ENCODE peak calls at places on chromosome 19, in six cellular contexts. W, R, M, F, X and E are unnamed samples.

GRCh38 chr19:36436531-36436930 is 18.1 kb upstream of the ZFP82 start:
- DNase-seq in W (no peak), R (no peak), M (no peak), F (peak), X (no peak), E (no peak)

GRCh38 chr19:53086949-53087348 is 16.3 kb downstream of the ZNF160 start:
- DNase-seq in W (peak), R (peak), M (peak), F (no peak), X (no peak), E (peak)

GRCh38 chr19:10752237-10752912 is 34.5 kb downstream of the DNM2 start:
- DNase-seq in W (no peak), R (no peak), M (no peak), F (no peak), X (no peak), E (peak)

GRCh38 chr19:17296976-17297375 is 6.2 kb downstream of the ABHD8 start:
- DNase-seq in W (no peak), R (no peak), M (no peak), F (no peak), X (no peak), E (no peak)

GRCh38 chr19:4534836-4535658 is at the start of gene PLIN5:
- DNase-seq in W (peak), R (peak), M (peak), F (no peak), X (no peak), E (peak)

GRCh38 chr19:7888145-7888825 is at the start of gene LRRC8E:
- DNase-seq in W (peak), R (peak), M (no peak), F (peak), X (no peak), E (no peak)

GRCh38 chr19:15564534-15565168 is 50.4 kb upstream of the CYP4F8 start:
- DNase-seq in W (no peak), R (no peak), M (no peak), F (no peak), X (no peak), E (no peak)

GRCh38 chr19:45712699-45713067 is 18.0 kb downstream of the FBXO46 start:
- DNase-seq in W (no peak), R (no peak), M (no peak), F (no peak), X (no peak), E (no peak)

GRCh38 chr19:12793290-12794195 is 2.3 kb downstream of the JUNB start:
- DNase-seq in W (peak), R (peak), M (peak), F (peak), X (peak), E (peak)

GRCh38 chr19:16831531-16831930 is 2.3 kb downstream of the SIN3B start:
- DNase-seq in W (no peak), R (no peak), M (no peak), F (no peak), X (no peak), E (no peak)

GRCh38 chr19:15841875-15842569 is 26.6 kb upstream of the OR10H1 start:
- DNase-seq in W (no peak), R (no peak), M (no peak), F (no peak), X (no peak), E (no peak)

GRCh38 chr19:11265785-11266236 is 3.5 kb upstream of the DOCK6 start:
- DNase-seq in W (no peak), R (no peak), M (no peak), F (peak), X (no peak), E (no peak)

GRCh38 chr19:50972795-50973376 is 3.5 kb upstream of the KLK6 start:
- DNase-seq in W (no peak), R (no peak), M (no peak), F (peak), X (no peak), E (no peak)

GRCh38 chr19:9801976-9802375 is 16.9 kb downstream of the FBXL12 start:
- DNase-seq in W (no peak), R (no peak), M (no peak), F (no peak), X (no peak), E (peak)

GRCh38 chr19:39670998-39671397 is 15.3 kb downstream of the LGALS16 start:
- DNase-seq in W (no peak), R (no peak), M (no peak), F (no peak), X (peak), E (no peak)

GRCh38 chr19:39997595-39998216 is 846 bp downstream of the ZNF546 start:
- DNase-seq in W (no peak), R (no peak), M (no peak), F (peak), X (no peak), E (peak)

GRCh38 chr19:38945562-38946228 is 15.0 kb downstream of the MRPS12 start:
- DNase-seq in W (no peak), R (no peak), M (no peak), F (no peak), X (no peak), E (no peak)

GRCh38 chr19:44848036-44848804 is 2.1 kb downstream of the NECTIN2 start:
- DNase-seq in W (peak), R (no peak), M (no peak), F (no peak), X (no peak), E (peak)

GRCh38 chr19:50496189-50497029 is 14.6 kb downstream of the JOSD2 start:
- DNase-seq in W (peak), R (peak), M (peak), F (no peak), X (no peak), E (peak)

GRCh38 chr19:17125728-17126677 is 50.4 kb downstream of the MYO9B start:
- DNase-seq in W (peak), R (peak), M (peak), F (no peak), X (no peak), E (peak)

GRCh38 chr19:38693380-38694223 is 46.2 kb downstream of the ACTN4 start:
- DNase-seq in W (peak), R (no peak), M (no peak), F (peak), X (no peak), E (no peak)

GRCh38 chr19:32195706-32196610 is 149.5 kb upstream of the ZNF507 start:
- DNase-seq in W (no peak), R (no peak), M (no peak), F (no peak), X (peak), E (no peak)

GRCh38 chr19:19743176-19743575 is 10.3 kb upstream of the ZNF14 start:
- DNase-seq in W (no peak), R (no peak), M (no peak), F (no peak), X (no peak), E (no peak)

GRCh38 chr19:36420961-36421748 is 2.7 kb upstream of the ZFP82 start:
- DNase-seq in W (peak), R (peak), M (no peak), F (peak), X (no peak), E (peak)

GRCh38 chr19:31349160-31349881 is at the start of gene TSHZ3:
- DNase-seq in W (peak), R (peak), M (peak), F (peak), X (no peak), E (peak)

GRCh38 chr19:51195316-51195586 is 29.6 kb upstream of the CD33 start:
- DNase-seq in W (no peak), R (no peak), M (no peak), F (no peak), X (no peak), E (no peak)

GRCh38 chr19:29681422-29682235 is 16.4 kb downstream of the PLEKHF1 start:
- DNase-seq in W (no peak), R (no peak), M (peak), F (no peak), X (no peak), E (no peak)

GRCh38 chr19:29680447-29680846 is 15.2 kb downstream of the PLEKHF1 start:
- DNase-seq in W (no peak), R (no peak), M (peak), F (no peak), X (no peak), E (no peak)

GRCh38 chr19:29680937-29681336 is 15.7 kb downstream of the PLEKHF1 start:
- DNase-seq in W (no peak), R (no peak), M (no peak), F (no peak), X (no peak), E (no peak)

GRCh38 chr19:29683009-29683408 is 17.7 kb downstream of the PLEKHF1 start:
- DNase-seq in W (no peak), R (no peak), M (no peak), F (peak), X (no peak), E (peak)

GRCh38 chr19:29682236-29682895 is 17.1 kb downstream of the PLEKHF1 start:
- DNase-seq in W (no peak), R (no peak), M (no peak), F (no peak), X (no peak), E (no peak)
- H3K27ac ChIP-seq in W (peak), R (no peak), M (peak), F (no peak), X (peak), E (peak)

GRCh38 chr19:1961545-1961878 is 20.5 kb downstream of the CSNK1G2 start:
- DNase-seq in W (no peak), R (no peak), M (no peak), F (no peak), X (no peak), E (no peak)
- H3K27ac ChIP-seq in W (no peak), R (no peak), M (no peak), F (no peak), X (no peak), E (no peak)

GRCh38 chr19:48616491-48617056 is 1.7 kb upstream of the FAM83E start:
- DNase-seq in W (no peak), R (no peak), M (no peak), F (no peak), X (no peak), E (no peak)

GRCh38 chr19:48614436-48615144 is at the start of gene FAM83E:
- DNase-seq in W (no peak), R (no peak), M (peak), F (no peak), X (no peak), E (no peak)

GRCh38 chr19:48617146-48617937 is 1.6 kb downstream of the RPL18 start:
- DNase-seq in W (no peak), R (peak), M (no peak), F (no peak), X (no peak), E (no peak)

GRCh38 chr19:48615145-48616040 is 517 bp upstream of the FAM83E start:
- DNase-seq in W (no peak), R (no peak), M (no peak), F (no peak), X (no peak), E (no peak)

DNA sequence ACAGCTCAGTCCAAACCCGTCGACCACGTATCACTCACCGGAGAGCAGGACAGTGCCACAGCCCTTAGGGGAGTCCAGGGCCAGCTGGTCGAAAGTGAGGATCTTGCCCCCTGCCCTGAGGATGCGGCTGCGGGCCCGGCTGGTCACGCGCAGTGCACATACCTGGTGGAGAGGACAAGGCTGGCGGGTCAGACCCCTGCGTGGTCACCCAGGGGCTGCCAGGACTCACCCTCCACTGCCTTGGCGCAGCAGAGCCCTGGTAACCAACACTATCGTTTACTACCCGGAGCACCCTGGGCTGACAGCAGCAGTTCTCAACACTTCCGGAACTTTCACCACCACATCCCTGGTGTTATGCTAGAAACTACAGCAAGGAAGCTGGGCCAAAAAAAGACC is 1.2 kb upstream of the FAM83E start:
- DNase-seq in W (no peak), R (no peak), M (no peak), F (no peak), X (no peak), E (no peak)
- H3K27ac ChIP-seq in W (no peak), R (no peak), M (no peak), F (no peak), X (no peak), E (no peak)

DNA sequence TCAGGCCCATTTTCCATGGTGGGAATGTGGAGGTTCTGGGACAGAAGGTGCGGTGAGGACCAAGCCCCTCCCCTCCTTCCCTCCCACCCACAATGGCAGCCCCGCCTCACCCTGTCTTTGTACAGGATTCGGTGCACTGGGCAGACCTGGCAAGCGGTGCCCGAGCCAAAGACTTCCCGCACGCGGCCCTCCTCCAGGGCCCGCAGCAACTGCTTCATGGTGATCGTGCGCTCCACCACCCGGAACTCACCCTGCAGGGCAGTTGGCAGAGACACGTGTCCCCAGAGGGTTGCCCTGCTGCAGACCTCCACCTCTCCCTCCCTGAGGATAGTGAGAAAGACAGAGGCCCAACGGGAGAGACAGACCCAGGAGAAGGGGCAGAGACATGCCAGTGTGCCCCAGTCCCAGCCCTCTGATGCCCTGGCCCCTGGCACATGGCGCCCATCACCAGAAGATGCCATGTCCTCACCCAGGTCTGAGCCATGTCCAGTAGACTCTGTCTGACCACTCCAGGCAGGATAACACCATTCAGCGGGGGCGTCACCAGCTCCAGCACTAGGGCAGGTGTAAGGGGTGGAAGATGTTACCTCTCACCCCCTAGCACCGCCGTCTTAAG is 14.3 kb downstream of the BCAT2 start:
- DNase-seq in W (no peak), R (no peak), M (no peak), F (no peak), X (no peak), E (no peak)
- H3K27ac ChIP-seq in W (no peak), R (no peak), M (peak), F (no peak), X (peak), E (no peak)

DNA sequence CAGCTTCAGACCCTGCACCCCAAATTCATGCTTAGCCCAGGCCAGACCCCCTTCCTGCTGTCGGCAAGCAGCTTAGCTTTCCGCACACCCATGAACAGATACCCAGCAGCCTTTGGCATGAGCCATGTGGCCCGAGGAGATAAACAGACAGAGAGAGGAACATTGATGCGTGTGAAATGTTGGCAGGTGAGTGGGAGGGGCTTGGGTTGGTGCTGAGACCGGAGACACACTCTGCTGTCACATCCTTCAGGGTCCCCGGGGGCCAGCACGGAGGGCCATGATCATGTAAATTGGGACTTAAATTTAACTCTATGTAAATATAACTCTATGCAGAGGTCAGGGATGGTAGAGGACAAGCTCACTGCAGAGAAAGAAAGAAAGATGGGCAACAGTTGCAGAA is 1.5 kb downstream of the CD22 start:
- DNase-seq in W (no peak), R (no peak), M (no peak), F (no peak), X (no peak), E (no peak)
- H3K27ac ChIP-seq in W (no peak), R (no peak), M (no peak), F (no peak), X (no peak), E (no peak)

GRCh38 chr19:2455481-2456300 is 1.1 kb downstream of the LMNB2 start:
- DNase-seq in W (peak), R (peak), M (no peak), F (peak), X (no peak), E (peak)
- H3K27ac ChIP-seq in W (no peak), R (no peak), M (peak), F (peak), X (peak), E (no peak)

DNA sequence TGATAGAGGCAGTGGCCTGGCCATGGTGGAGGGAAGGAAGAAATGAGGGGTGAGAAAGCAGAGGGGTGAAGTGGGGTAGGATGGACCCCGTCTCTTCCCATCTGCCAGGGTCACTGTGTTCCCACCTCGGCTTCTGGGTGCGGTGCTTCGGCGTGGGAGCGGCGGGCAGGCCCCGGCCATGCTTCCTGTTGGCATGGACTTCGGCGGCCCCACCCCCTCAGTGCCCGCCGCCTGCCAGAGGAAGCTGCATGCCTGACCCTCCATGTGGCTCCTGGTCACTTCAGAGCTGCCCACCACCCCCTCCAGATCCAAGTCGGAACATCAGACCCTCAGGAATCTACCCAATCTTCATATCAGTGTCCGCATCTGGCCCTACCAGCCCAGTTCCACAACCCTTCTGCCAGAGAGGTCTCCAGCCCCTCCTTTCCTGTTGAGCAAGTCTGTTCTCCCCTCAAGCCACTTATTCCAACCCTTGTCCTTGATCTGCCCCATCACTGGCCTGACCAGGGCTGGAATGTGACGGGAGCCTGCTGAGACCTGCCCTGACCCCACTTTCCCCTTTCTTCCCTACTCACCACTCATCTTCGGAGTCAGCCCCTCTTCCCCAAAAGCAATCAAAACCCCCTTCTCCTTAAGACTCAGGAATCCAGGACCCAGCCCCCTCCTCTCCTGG is 1.5 kb downstream of the KCNN4 start:
- DNase-seq in W (peak), R (no peak), M (no peak), F (peak), X (no peak), E (no peak)
- H3K27ac ChIP-seq in W (no peak), R (no peak), M (no peak), F (peak), X (no peak), E (no peak)

GRCh38 chr19:13892885-13893284 is 13.0 kb downstream of the BRME1 start:
- DNase-seq in W (no peak), R (no peak), M (no peak), F (no peak), X (no peak), E (no peak)
- H3K27ac ChIP-seq in W (no peak), R (no peak), M (no peak), F (no peak), X (no peak), E (no peak)

DNA sequence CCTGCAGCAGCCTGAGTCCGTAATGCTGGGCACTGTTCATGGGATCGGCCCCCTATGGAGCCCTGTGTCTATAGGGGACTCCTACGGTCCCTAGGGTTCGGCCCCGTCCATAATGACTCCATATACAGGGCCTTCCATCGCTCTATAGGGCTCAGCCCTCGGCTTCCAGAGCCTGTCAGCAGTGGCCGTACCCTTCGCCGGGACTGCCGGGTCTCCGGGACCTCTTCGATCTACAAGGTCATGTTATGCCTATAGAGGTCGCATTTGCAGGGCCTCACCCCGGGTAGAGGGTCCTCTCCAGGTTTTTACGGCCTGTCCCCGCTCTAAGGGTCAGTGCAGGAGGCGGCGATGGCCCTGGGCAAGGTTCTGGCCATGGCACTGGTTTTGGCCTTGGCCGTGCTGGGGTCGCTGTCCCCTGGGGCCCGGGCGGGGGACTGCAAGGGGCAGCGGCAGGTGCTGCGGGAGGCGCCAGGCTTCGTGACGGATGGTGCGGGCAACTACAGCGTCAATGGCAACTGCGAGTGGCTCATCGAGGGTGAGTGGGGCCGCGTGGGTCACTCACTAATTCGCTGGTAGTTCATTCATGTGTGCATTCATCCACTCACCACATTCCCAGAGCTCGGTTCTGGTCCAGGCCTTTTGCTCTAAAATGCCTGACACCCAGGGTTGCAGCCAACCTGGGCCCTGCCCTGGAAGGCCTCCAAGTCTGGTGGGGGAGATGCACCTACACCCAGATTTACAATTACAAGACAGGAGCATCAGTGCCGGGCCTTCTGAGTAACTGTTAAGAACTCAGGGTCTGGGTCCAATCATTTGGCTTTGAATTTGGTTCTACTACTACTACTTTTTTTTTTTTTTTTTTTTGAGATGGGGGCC is 699 bp downstream of the MEGF8 start:
- DNase-seq in W (no peak), R (peak), M (no peak), F (peak), X (no peak), E (no peak)
- H3K27ac ChIP-seq in W (peak), R (no peak), M (peak), F (peak), X (peak), E (peak)